ENCODE peak calls at places on chromosomes 6 and 20, in seven cellular contexts. T, A, X, D, L, N and Z are unnamed samples.

GRCh38 chr6:78607188-78607587 is 260.2 kb upstream of the IRAK1BP1 start:
- DNase-seq in T (no peak), A (peak), X (no peak), D (no peak), L (no peak), N (no peak), Z (no peak)

GRCh38 chr6:124432632-124433031 is 529.6 kb upstream of the RNF217 start:
- DNase-seq in T (no peak), A (no peak), X (no peak), D (no peak), L (no peak), N (no peak), Z (no peak)

GRCh38 chr6:33840064-33840926 is 36.5 kb upstream of the MLN start:
- DNase-seq in T (no peak), A (peak), X (no peak), D (peak), L (peak), N (peak), Z (no peak)

GRCh38 chr6:105872244-105872643 is 213.9 kb upstream of the PRDM1 start:
- DNase-seq in T (no peak), A (no peak), X (no peak), D (no peak), L (no peak), N (no peak), Z (no peak)

GRCh38 chr20:50197463-50197862 is 6.8 kb downstream of the CEBPB start:
- DNase-seq in T (no peak), A (no peak), X (no peak), D (no peak), L (no peak), N (no peak), Z (no peak)

GRCh38 chr6:62090442-62091229 is 195.4 kb downstream of the KHDRBS2 start:
- DNase-seq in T (no peak), A (no peak), X (no peak), D (no peak), L (no peak), N (no peak), Z (no peak)

GRCh38 chr20:50744143-50744792 is 12.9 kb downstream of the PARD6B start:
- DNase-seq in T (no peak), A (peak), X (no peak), D (peak), L (no peak), N (no peak), Z (no peak)

GRCh38 chr6:73418081-73418741 is 23.6 kb downstream of the DDX43 start:
- DNase-seq in T (no peak), A (no peak), X (no peak), D (no peak), L (no peak), N (peak), Z (no peak)

GRCh38 chr20:63744574-63745423 is 5.2 kb downstream of the SLC2A4RG start:
- DNase-seq in T (no peak), A (no peak), X (no peak), D (no peak), L (no peak), N (no peak), Z (no peak)